ENCODE peak calls at places on chromosomes 4 and X, in five cellular contexts. P is prostate gland, K is stomach, F is HL-60, H is transverse colon. T is an unnamed sample.

GRCh38 chr4:180380733-180381132 is 1862.5 kb upstream of the TENM3 start:
- DNase-seq in P (no peak), H (no peak), K (no peak), F (no peak), T (peak; percentile 22)

GRCh38 chrX:119870626-119871131 is 854 bp downstream of the RNF113A start:
- DNase-seq in F (peak; percentile 18), K (no peak), P (peak; percentile 8), H (peak; percentile 29), T (no peak)

GRCh38 chr4:85861064-85861767 is 386.3 kb downstream of the ARHGAP24 start:
- DNase-seq in H (no peak), P (no peak), F (no peak), K (peak; percentile 42), T (no peak)

GRCh38 chr4:102042843-102043802 is 252.6 kb downstream of the BANK1 start:
- DNase-seq in F (no peak), H (no peak), P (no peak), K (no peak), T (no peak)

GRCh38 chr4:149781150-149781549 is 34.5 kb downstream of the IQCM start:
- DNase-seq in H (no peak), K (no peak), P (no peak), F (no peak), T (no peak)

GRCh38 chr4:113057891-113058290 is 8.4 kb downstream of the ANK2 start:
- DNase-seq in H (no peak), K (no peak), F (no peak), P (no peak), T (no peak)

GRCh38 chr4:5747746-5748365 is 36.9 kb downstream of the EVC start:
- DNase-seq in P (no peak), K (no peak), F (no peak), H (no peak), T (peak; percentile 67)

GRCh38 chr4:1208970-1209704 is 36.8 kb upstream of the SPON2 start:
- DNase-seq in H (peak; percentile 18), P (peak; percentile 41), K (no peak), F (no peak), T (no peak)

GRCh38 chr4:26084414-26084813 is 170.4 kb downstream of the SMIM20 start:
- DNase-seq in K (no peak), P (no peak), H (no peak), F (no peak), T (no peak)

GRCh38 chrX:10110984-10111363 is 45.8 kb upstream of the CLCN4 start:
- DNase-seq in H (no peak), F (no peak), K (no peak), P (no peak), T (no peak)

GRCh38 chr4:143336828-143337599 is at the start of gene GAB1:
- DNase-seq in P (peak; percentile 68), K (peak; percentile 77), F (no peak), H (peak; percentile 86), T (no peak)

GRCh38 chr4:45539142-45539814 is 584.6 kb downstream of the GABRG1 start:
- DNase-seq in H (no peak), K (no peak), F (no peak), P (no peak), T (no peak)

GRCh38 chr4:175542787-175543186 is 269.3 kb downstream of the GPM6A start:
- DNase-seq in K (no peak), H (no peak), P (no peak), F (no peak), T (no peak)

GRCh38 chr4:8340721-8341680 is 71.4 kb downstream of the HTRA3 start:
- DNase-seq in F (no peak), P (no peak), K (peak; percentile 25), H (peak; percentile 42), T (no peak)

GRCh38 chrX:150898343-150899190 is at the start of gene CD99L2:
- DNase-seq in F (peak; percentile 61), H (peak; percentile 93), K (peak; percentile 92), P (peak; percentile 82), T (peak; percentile 48)

GRCh38 chrX:18769812-18770573 is 62.5 kb downstream of the PPEF1 start:
- DNase-seq in K (no peak), P (no peak), H (no peak), F (no peak), T (no peak)

GRCh38 chrX:130108647-130109428 is 1.5 kb downstream of the ELF4 start:
- DNase-seq in F (no peak), K (no peak), H (peak; percentile 73), P (no peak), T (no peak)

GRCh38 chr4:180717451-180717850 is 1525.8 kb upstream of the TENM3 start:
- DNase-seq in K (no peak), P (no peak), H (no peak), F (no peak), T (no peak)

GRCh38 chr4:185847352-185848078 is 35.5 kb upstream of the SORBS2 start:
- DNase-seq in F (no peak), P (no peak), H (no peak), K (no peak), T (no peak)

GRCh38 chrX:4263005-4263404 is 549.6 kb upstream of the PRKX start:
- DNase-seq in F (no peak), K (no peak), H (no peak), P (no peak), T (no peak)

GRCh38 chr4:87038837-87039715 is 104.3 kb downstream of the AFF1 start:
- DNase-seq in K (peak; percentile 32), P (no peak), F (no peak), H (peak; percentile 43), T (no peak)

GRCh38 chr4:36243355-36244256 is 708 bp downstream of the ARAP2 start:
- DNase-seq in F (no peak), K (peak; percentile 38), H (peak; percentile 55), P (peak; percentile 27), T (no peak)

GRCh38 chr4:9745782-9746181 is 35.7 kb upstream of the DRD5 start:
- DNase-seq in K (no peak), H (no peak), F (no peak), P (no peak), T (no peak)

GRCh38 chr4:95059630-95060029 is 301.9 kb downstream of the BMPR1B start:
- DNase-seq in K (no peak), P (no peak), F (no peak), H (no peak), T (no peak)

GRCh38 chr4:3486556-3487270 is 23.6 kb downstream of the DOK7 start:
- DNase-seq in P (no peak), K (no peak), F (no peak), H (no peak), T (no peak)

GRCh38 chrX:15525664-15526416 is 25.2 kb downstream of the BMX start:
- DNase-seq in K (no peak), H (no peak), P (no peak), F (no peak), T (no peak)

GRCh38 chr4:38132140-38132673 is 172.0 kb downstream of the PTTG2 start:
- DNase-seq in H (peak; percentile 59), P (no peak), F (no peak), K (no peak), T (no peak)

GRCh38 chr4:12966741-12967140 is 517.4 kb downstream of the RAB28 start:
- DNase-seq in P (no peak), K (no peak), H (no peak), F (no peak), T (no peak)

GRCh38 chr4:41363384-41363981 is 106.8 kb downstream of the UCHL1 start:
- DNase-seq in F (no peak), P (peak; percentile 50), H (no peak), K (no peak), T (no peak)

GRCh38 chr4:15336410-15337184 is 91.2 kb upstream of the C1QTNF7 start:
- DNase-seq in H (no peak), P (no peak), F (no peak), K (no peak), T (no peak)

GRCh38 chr4:168411318-168412150 is 68.8 kb downstream of the DDX60L start:
- DNase-seq in K (no peak), P (no peak), F (peak; percentile 7), H (no peak), T (no peak)

GRCh38 chr4:60637976-60638375 is 562.1 kb upstream of the ADGRL3 start:
- DNase-seq in P (no peak), H (no peak), K (no peak), F (no peak), T (no peak)

GRCh38 chr4:55125763-55126541 is 557 bp upstream of the KDR start:
- DNase-seq in K (no peak), P (peak; percentile 17), H (no peak), F (no peak), T (no peak)

GRCh38 chr4:185020863-185021761 is 2.8 kb downstream of the HELT start:
- DNase-seq in P (no peak), K (no peak), H (no peak), F (no peak), T (no peak)

GRCh38 chr4:2186133-2186864 is 55.6 kb downstream of the HAUS3 start:
- DNase-seq in P (no peak), H (peak; percentile 24), F (no peak), K (peak; percentile 57), T (no peak)

GRCh38 chrX:12790878-12791252 is 347 bp upstream of the PRPS2 start:
- DNase-seq in P (no peak), H (no peak), F (no peak), K (no peak), T (no peak)
- H3K27ac ChIP-seq in P (peak overlapping the region; percentile 27), H (peak overlapping the region; percentile 81), F (peak overlapping the region; percentile 83), K (peak overlapping the region; percentile 83), T (no peak overlapping the region)

GRCh38 chr4:89152972-89153371 is 41.6 kb downstream of the TIGD2 start:
- DNase-seq in F (no peak), P (no peak), K (no peak), H (no peak), T (no peak)
- TF ChIP-seq POLR2AphosphoS5 in F (no peak), P (no peak), K (no peak), H (no peak), T (no peak)

GRCh38 chr4:76546282-76547166 is 111.5 kb downstream of the SHROOM3 start:
- DNase-seq in H (peak; percentile 30), F (no peak), P (peak; percentile 53), K (peak; percentile 69), T (no peak)
- H3K27ac ChIP-seq in H (no peak overlapping the region), F (no peak overlapping the region), P (peak overlapping the region; percentile 58), K (no peak overlapping the region), T (peak overlapping the region; percentile 69)

GRCh38 chrX:47523297-47523696 is 37.7 kb upstream of the ARAF start:
- DNase-seq in H (peak; percentile 88), P (peak; percentile 69), K (peak; percentile 86), F (peak; percentile 47), T (no peak)
- TF ChIP-seq POLR2AphosphoS5 in H (no peak), P (peak; percentile 52), K (no peak), F (no peak), T (no peak)

T was measured in Panc1.